ENCODE peak calls at places on chromosome 1, in six cellular contexts. F is activated CD4-positive, alpha-beta T cell treated with anti-CD3 and anti-CD28 coated beads for 48 hours; D is NCI-H345; Z is stimulated activated CD8-positive, alpha-beta memory T cell treated with anti-CD3 and anti-CD28 coated beads, Interleukin-15, amount 100 ng/mL, for 24 hours; G is AG04449; P is AG08396. C is an unnamed sample.

GRCh38 chr1:93222987-93223675 is 42.6 kb downstream of the CCDC18 start:
- DNase-seq in F (no peak), D (no peak), Z (no peak), G (no peak), P (no peak), C (no peak)

GRCh38 chr1:82226198-82226505 is 425.4 kb downstream of the ADGRL2 start:
- DNase-seq in F (no peak), D (peak), Z (no peak), G (no peak), P (no peak), C (peak)

GRCh38 chr1:52756020-52756419 is 29.8 kb downstream of the ZYG11B start:
- DNase-seq in F (no peak), D (no peak), Z (no peak), G (no peak), P (no peak), C (no peak)

GRCh38 chr1:21814241-21814918 is 2.3 kb downstream of the LDLRAD2 start:
- DNase-seq in F (peak), D (no peak), Z (peak), G (no peak), P (peak), C (no peak)

GRCh38 chr1:209850342-209850979 is 22.7 kb downstream of the UTP25 start:
- DNase-seq in F (peak), D (no peak), Z (no peak), G (peak), P (peak), C (peak)

GRCh38 chr1:161198877-161199431 is at the start of gene ADAMTS4:
- DNase-seq in F (no peak), D (no peak), Z (no peak), G (peak), P (peak), C (no peak)

GRCh38 chr1:100313382-100313781 is 38.9 kb upstream of the CDC14A start:
- DNase-seq in F (no peak), D (no peak), Z (no peak), G (no peak), P (no peak), C (no peak)

GRCh38 chr1:202047977-202048376 is 37.6 kb downstream of the ELF3 start:
- DNase-seq in F (no peak), D (peak), Z (no peak), G (no peak), P (no peak), C (no peak)

GRCh38 chr1:24999906-25000305 is 69.8 kb upstream of the RUNX3 start:
- DNase-seq in F (no peak), D (no peak), Z (no peak), G (no peak), P (no peak), C (no peak)